ENCODE peak calls at places on chromosomes 7 and 10, in ten cellular contexts. One of them, this sample, is unnamed.

GRCh38 chr7:13130321-13130720 is 442.9 kb downstream of the ARL4A start:
- DNase-seq in suprapubic skin: no peak
- DNase-seq in H1: no peak
- DNase-seq in transverse colon: no peak
- DNase-seq in GM12891: no peak
- DNase-seq in HL-60: no peak
- DNase-seq in sigmoid colon: no peak
- DNase-seq in HCT116: no peak
- DNase-seq in GM12878: no peak
- DNase-seq in SK-N-SH: no peak
- DNase-seq in this sample: no peak

GRCh38 chr7:121214652-121215051 is 114.1 kb upstream of the WNT16 start:
- DNase-seq in suprapubic skin: no peak
- DNase-seq in H1: no peak
- DNase-seq in transverse colon: no peak
- DNase-seq in GM12891: no peak
- DNase-seq in HL-60: no peak
- DNase-seq in sigmoid colon: no peak
- DNase-seq in HCT116: no peak
- DNase-seq in GM12878: no peak
- DNase-seq in SK-N-SH: no peak
- DNase-seq in this sample: no peak

GRCh38 chr7:157830331-157830730 is 493.5 kb downstream of the DNAJB6 start:
- DNase-seq in suprapubic skin: no peak
- DNase-seq in H1: no peak
- DNase-seq in transverse colon: no peak
- DNase-seq in GM12891: no peak
- DNase-seq in HL-60: no peak
- DNase-seq in sigmoid colon: peak; percentile 58
- DNase-seq in HCT116: no peak
- DNase-seq in GM12878: no peak
- DNase-seq in SK-N-SH: no peak
- DNase-seq in this sample: peak; percentile 68

GRCh38 chr10:11036424-11037011 is 18.8 kb downstream of the CELF2 start:
- DNase-seq in suprapubic skin: no peak
- DNase-seq in H1: no peak
- DNase-seq in transverse colon: peak; percentile 67
- DNase-seq in GM12891: no peak
- DNase-seq in HL-60: no peak
- DNase-seq in sigmoid colon: no peak
- DNase-seq in HCT116: no peak
- DNase-seq in GM12878: no peak
- DNase-seq in SK-N-SH: peak; percentile 55
- DNase-seq in this sample: no peak

GRCh38 chr7:105738133-105738532 is 138.3 kb downstream of the ATXN7L1 start:
- DNase-seq in suprapubic skin: no peak
- DNase-seq in H1: no peak
- DNase-seq in transverse colon: no peak
- DNase-seq in GM12891: no peak
- DNase-seq in HL-60: no peak
- DNase-seq in sigmoid colon: no peak
- DNase-seq in HCT116: no peak
- DNase-seq in GM12878: no peak
- DNase-seq in SK-N-SH: no peak
- DNase-seq in this sample: no peak

GRCh38 chr10:14396441-14397048 is 65.8 kb upstream of the FRMD4A start:
- DNase-seq in suprapubic skin: no peak
- DNase-seq in H1: no peak
- DNase-seq in transverse colon: no peak
- DNase-seq in GM12891: no peak
- DNase-seq in HL-60: no peak
- DNase-seq in sigmoid colon: no peak
- DNase-seq in HCT116: no peak
- DNase-seq in GM12878: no peak
- DNase-seq in SK-N-SH: peak; percentile 47
- DNase-seq in this sample: no peak

GRCh38 chr10:126430512-126430911 is 42.2 kb upstream of the ADAM12 start:
- DNase-seq in suprapubic skin: no peak
- DNase-seq in H1: no peak
- DNase-seq in transverse colon: no peak
- DNase-seq in GM12891: no peak
- DNase-seq in HL-60: no peak
- DNase-seq in sigmoid colon: no peak
- DNase-seq in HCT116: no peak
- DNase-seq in GM12878: no peak
- DNase-seq in SK-N-SH: no peak
- DNase-seq in this sample: no peak

GRCh38 chr7:47714669-47715607 is 133.0 kb upstream of the TNS3 start:
- DNase-seq in suprapubic skin: no peak
- DNase-seq in H1: no peak
- DNase-seq in transverse colon: no peak
- DNase-seq in GM12891: peak; percentile 52
- DNase-seq in HL-60: no peak
- DNase-seq in sigmoid colon: no peak
- DNase-seq in HCT116: no peak
- DNase-seq in GM12878: peak; percentile 27
- DNase-seq in SK-N-SH: no peak
- DNase-seq in this sample: no peak

GRCh38 chr10:43227911-43228782 is 38.7 kb downstream of the RASGEF1A start:
- DNase-seq in suprapubic skin: peak; percentile 70
- DNase-seq in H1: no peak
- DNase-seq in transverse colon: peak; percentile 6
- DNase-seq in GM12891: no peak
- DNase-seq in HL-60: no peak
- DNase-seq in sigmoid colon: peak; percentile 51
- DNase-seq in HCT116: no peak
- DNase-seq in GM12878: no peak
- DNase-seq in SK-N-SH: no peak
- DNase-seq in this sample: peak; percentile 74

GRCh38 chr7:108090791-108091460 is 39.2 kb downstream of the LAMB4 start:
- DNase-seq in suprapubic skin: no peak
- DNase-seq in H1: no peak
- DNase-seq in transverse colon: no peak
- DNase-seq in GM12891: no peak
- DNase-seq in HL-60: no peak
- DNase-seq in sigmoid colon: no peak
- DNase-seq in HCT116: no peak
- DNase-seq in GM12878: no peak
- DNase-seq in SK-N-SH: no peak
- DNase-seq in this sample: no peak

GRCh38 chr7:30731619-30732018 is 20.3 kb upstream of the INMT start:
- DNase-seq in suprapubic skin: no peak
- DNase-seq in H1: no peak
- DNase-seq in transverse colon: no peak
- DNase-seq in GM12891: no peak
- DNase-seq in HL-60: no peak
- DNase-seq in sigmoid colon: no peak
- DNase-seq in HCT116: no peak
- DNase-seq in GM12878: no peak
- DNase-seq in SK-N-SH: peak; percentile 60
- DNase-seq in this sample: no peak
- TF ChIP-seq POLR2AphosphoS5 in suprapubic skin: no peak
- TF ChIP-seq POLR2AphosphoS5 in H1: no peak
- TF ChIP-seq POLR2AphosphoS5 in transverse colon: no peak
- TF ChIP-seq POLR2AphosphoS5 in GM12891: no peak
- TF ChIP-seq POLR2AphosphoS5 in HL-60: no peak
- TF ChIP-seq POLR2AphosphoS5 in sigmoid colon: no peak
- TF ChIP-seq POLR2AphosphoS5 in HCT116: no peak
- TF ChIP-seq POLR2AphosphoS5 in GM12878: no peak
- TF ChIP-seq POLR2AphosphoS5 in SK-N-SH: no peak
- TF ChIP-seq POLR2AphosphoS5 in this sample: no peak

GRCh38 chr7:91265693-91266066 is 1.4 kb downstream of the FZD1 start:
- DNase-seq in suprapubic skin: no peak
- DNase-seq in H1: no peak
- DNase-seq in transverse colon: peak; percentile 24
- DNase-seq in GM12891: no peak
- DNase-seq in HL-60: no peak
- DNase-seq in sigmoid colon: peak; percentile 65
- DNase-seq in HCT116: no peak
- DNase-seq in GM12878: no peak
- DNase-seq in SK-N-SH: no peak
- DNase-seq in this sample: peak; percentile 77

GRCh38 chr7:91266067-91266930 is 2.1 kb downstream of the FZD1 start:
- DNase-seq in suprapubic skin: no peak
- DNase-seq in H1: no peak
- DNase-seq in transverse colon: peak; percentile 16
- DNase-seq in GM12891: no peak
- DNase-seq in HL-60: no peak
- DNase-seq in sigmoid colon: peak; percentile 79
- DNase-seq in HCT116: no peak
- DNase-seq in GM12878: no peak
- DNase-seq in SK-N-SH: peak; percentile 30
- DNase-seq in this sample: peak; percentile 76

GRCh38 chr7:91263359-91264082 is 712 bp upstream of the FZD1 start:
- DNase-seq in suprapubic skin: no peak
- DNase-seq in H1: no peak
- DNase-seq in transverse colon: peak; percentile 38
- DNase-seq in GM12891: no peak
- DNase-seq in HL-60: peak; percentile 12
- DNase-seq in sigmoid colon: peak; percentile 68
- DNase-seq in HCT116: no peak
- DNase-seq in GM12878: no peak
- DNase-seq in SK-N-SH: peak; percentile 72
- DNase-seq in this sample: peak; percentile 75

GRCh38 chr7:91264083-91264923 is at the start of gene FZD1:
- DNase-seq in suprapubic skin: peak; percentile 98
- DNase-seq in H1: peak; percentile 92
- DNase-seq in transverse colon: peak; percentile 96
- DNase-seq in GM12891: peak; percentile 79
- DNase-seq in HL-60: peak; percentile 97
- DNase-seq in sigmoid colon: peak; percentile 98
- DNase-seq in HCT116: peak; percentile 95
- DNase-seq in GM12878: peak; percentile 66
- DNase-seq in SK-N-SH: peak; percentile 98
- DNase-seq in this sample: peak; percentile 94

GRCh38 chr7:91264924-91265681 is 870 bp downstream of the FZD1 start:
- DNase-seq in suprapubic skin: peak; percentile 82
- DNase-seq in H1: no peak
- DNase-seq in transverse colon: peak; percentile 59
- DNase-seq in GM12891: peak; percentile 38
- DNase-seq in HL-60: peak; percentile 69
- DNase-seq in sigmoid colon: peak; percentile 77
- DNase-seq in HCT116: no peak
- DNase-seq in GM12878: no peak
- DNase-seq in SK-N-SH: peak; percentile 84
- DNase-seq in this sample: peak; percentile 82
- TF ChIP-seq POLR2AphosphoS5 in suprapubic skin: no peak
- TF ChIP-seq POLR2AphosphoS5 in H1: no peak
- TF ChIP-seq POLR2AphosphoS5 in transverse colon: no peak
- TF ChIP-seq POLR2AphosphoS5 in GM12891: no peak
- TF ChIP-seq POLR2AphosphoS5 in HL-60: peak; percentile 18
- TF ChIP-seq POLR2AphosphoS5 in sigmoid colon: no peak
- TF ChIP-seq POLR2AphosphoS5 in HCT116: no peak
- TF ChIP-seq POLR2AphosphoS5 in GM12878: no peak
- TF ChIP-seq POLR2AphosphoS5 in SK-N-SH: no peak
- TF ChIP-seq POLR2AphosphoS5 in this sample: peak; percentile 42

GRCh38 chr10:77889277-77889903 is 37.2 kb downstream of the DLG5 start:
- DNase-seq in suprapubic skin: no peak
- DNase-seq in H1: no peak
- DNase-seq in transverse colon: peak; percentile 74
- DNase-seq in GM12891: no peak
- DNase-seq in HL-60: no peak
- DNase-seq in sigmoid colon: no peak
- DNase-seq in HCT116: peak; percentile 80
- DNase-seq in GM12878: no peak
- DNase-seq in SK-N-SH: no peak
- DNase-seq in this sample: no peak
- TF ChIP-seq POLR2AphosphoS5 in suprapubic skin: no peak
- TF ChIP-seq POLR2AphosphoS5 in H1: peak; percentile 33
- TF ChIP-seq POLR2AphosphoS5 in transverse colon: peak; percentile 26
- TF ChIP-seq POLR2AphosphoS5 in GM12891: no peak
- TF ChIP-seq POLR2AphosphoS5 in HL-60: no peak
- TF ChIP-seq POLR2AphosphoS5 in sigmoid colon: no peak
- TF ChIP-seq POLR2AphosphoS5 in HCT116: peak; percentile 66
- TF ChIP-seq POLR2AphosphoS5 in GM12878: no peak
- TF ChIP-seq POLR2AphosphoS5 in SK-N-SH: no peak
- TF ChIP-seq POLR2AphosphoS5 in this sample: no peak

GRCh38 chr10:8337332-8337651 is 282.8 kb downstream of the GATA3 start:
- DNase-seq in suprapubic skin: no peak
- DNase-seq in H1: no peak
- DNase-seq in transverse colon: no peak
- DNase-seq in GM12891: no peak
- DNase-seq in HL-60: no peak
- DNase-seq in sigmoid colon: no peak
- DNase-seq in HCT116: no peak
- DNase-seq in GM12878: no peak
- DNase-seq in SK-N-SH: no peak
- DNase-seq in this sample: no peak

GRCh38 chr10:8338177-8338766 is 283.8 kb downstream of the GATA3 start:
- DNase-seq in suprapubic skin: no peak
- DNase-seq in H1: no peak
- DNase-seq in transverse colon: no peak
- DNase-seq in GM12891: no peak
- DNase-seq in HL-60: no peak
- DNase-seq in sigmoid colon: no peak
- DNase-seq in HCT116: no peak
- DNase-seq in GM12878: no peak
- DNase-seq in SK-N-SH: no peak
- DNase-seq in this sample: no peak

GRCh38 chr10:8332730-8333111 is 278.2 kb downstream of the GATA3 start:
- DNase-seq in suprapubic skin: no peak
- DNase-seq in H1: no peak
- DNase-seq in transverse colon: no peak
- DNase-seq in GM12891: no peak
- DNase-seq in HL-60: no peak
- DNase-seq in sigmoid colon: no peak
- DNase-seq in HCT116: no peak
- DNase-seq in GM12878: no peak
- DNase-seq in SK-N-SH: no peak
- DNase-seq in this sample: no peak

GRCh38 chr10:8334631-8335030 is 280.1 kb downstream of the GATA3 start:
- DNase-seq in suprapubic skin: no peak
- DNase-seq in H1: no peak
- DNase-seq in transverse colon: no peak
- DNase-seq in GM12891: no peak
- DNase-seq in HL-60: no peak
- DNase-seq in sigmoid colon: no peak
- DNase-seq in HCT116: no peak
- DNase-seq in GM12878: no peak
- DNase-seq in SK-N-SH: no peak
- DNase-seq in this sample: no peak

GRCh38 chr10:8336629-8337331 is 282.3 kb downstream of the GATA3 start:
- DNase-seq in suprapubic skin: no peak
- DNase-seq in H1: no peak
- DNase-seq in transverse colon: no peak
- DNase-seq in GM12891: no peak
- DNase-seq in HL-60: no peak
- DNase-seq in sigmoid colon: no peak
- DNase-seq in HCT116: no peak
- DNase-seq in GM12878: no peak
- DNase-seq in SK-N-SH: no peak
- DNase-seq in this sample: no peak
- TF ChIP-seq POLR2AphosphoS5 in suprapubic skin: no peak
- TF ChIP-seq POLR2AphosphoS5 in H1: no peak
- TF ChIP-seq POLR2AphosphoS5 in transverse colon: no peak
- TF ChIP-seq POLR2AphosphoS5 in GM12891: no peak
- TF ChIP-seq POLR2AphosphoS5 in HL-60: no peak
- TF ChIP-seq POLR2AphosphoS5 in sigmoid colon: no peak
- TF ChIP-seq POLR2AphosphoS5 in HCT116: no peak
- TF ChIP-seq POLR2AphosphoS5 in GM12878: no peak
- TF ChIP-seq POLR2AphosphoS5 in SK-N-SH: no peak
- TF ChIP-seq POLR2AphosphoS5 in this sample: no peak

GRCh38 chr10:3924344-3924743 is 139.3 kb upstream of the KLF6 start:
- DNase-seq in suprapubic skin: no peak
- DNase-seq in H1: no peak
- DNase-seq in transverse colon: no peak
- DNase-seq in GM12891: no peak
- DNase-seq in HL-60: no peak
- DNase-seq in sigmoid colon: no peak
- DNase-seq in HCT116: no peak
- DNase-seq in GM12878: no peak
- DNase-seq in SK-N-SH: no peak
- DNase-seq in this sample: no peak
- TF ChIP-seq POLR2AphosphoS5 in suprapubic skin: no peak
- TF ChIP-seq POLR2AphosphoS5 in H1: no peak
- TF ChIP-seq POLR2AphosphoS5 in transverse colon: no peak
- TF ChIP-seq POLR2AphosphoS5 in GM12891: no peak
- TF ChIP-seq POLR2AphosphoS5 in HL-60: no peak
- TF ChIP-seq POLR2AphosphoS5 in sigmoid colon: no peak
- TF ChIP-seq POLR2AphosphoS5 in HCT116: no peak
- TF ChIP-seq POLR2AphosphoS5 in GM12878: no peak
- TF ChIP-seq POLR2AphosphoS5 in SK-N-SH: peak; percentile 14
- TF ChIP-seq POLR2AphosphoS5 in this sample: no peak